ENCODE peak calls at places on chromosomes 1 and 21, in six cellular contexts. N is fibroblast of lung; J is mammary epithelial cell; G is fibroblast of pulmonary artery; S is nephron progenitor cell; A is stimulated activated CD4-positive, alpha-beta T cell treated with anti-CD3 and anti-CD28 coated beads, Interleukin-2, amount 100 ng/mL, for 48 hours. C is an unnamed sample.

GRCh38 chr1:159204791-159205141 is at the start of gene ACKR1:
- DNase-seq in N (no peak), J (no peak), G (no peak), S (no peak), A (no peak), C (no peak)

GRCh38 chr1:1621682-1622577 is 6.6 kb downstream of the MIB2 start:
- DNase-seq in N (peak; percentile 48), J (no peak), G (no peak), S (no peak), A (no peak), C (no peak)

GRCh38 chr1:1157914-1158710 is 15.6 kb upstream of the TTLL10 start:
- DNase-seq in N (peak; percentile 27), J (peak; percentile 33), G (peak; percentile 9), S (peak; percentile 44), A (no peak), C (peak; percentile 60)

GRCh38 chr1:34851431-34852105 is 8.0 kb downstream of the SMIM12 start:
- DNase-seq in N (peak; percentile 14), J (peak; percentile 55), G (no peak), S (no peak), A (no peak), C (no peak)

GRCh38 chr1:228500143-228500736 is 13.1 kb downstream of the RNF187 start:
- DNase-seq in N (no peak), J (no peak), G (no peak), S (no peak), A (no peak), C (no peak)

GRCh38 chr1:93143136-93143535 is 37.1 kb downstream of the TMED5 start:
- DNase-seq in N (peak; percentile 27), J (peak; percentile 58), G (no peak), S (no peak), A (no peak), C (no peak)

GRCh38 chr1:43893020-43893419 is 40.6 kb upstream of the ARTN start:
- DNase-seq in N (no peak), J (no peak), G (no peak), S (no peak), A (no peak), C (no peak)

GRCh38 chr1:31694910-31695300 is 8.9 kb downstream of the COL16A1 start:
- DNase-seq in N (no peak), J (no peak), G (no peak), S (no peak), A (no peak), C (no peak)

GRCh38 chr1:92029241-92029922 is 403 bp upstream of the EPHX4 start:
- DNase-seq in N (no peak), J (no peak), G (no peak), S (no peak), A (no peak), C (no peak)

GRCh38 chr1:97668945-97669344 is 251.9 kb downstream of the DPYD start:
- DNase-seq in N (peak; percentile 72), J (peak; percentile 28), G (peak; percentile 60), S (no peak), A (peak; percentile 0), C (peak; percentile 35)

GRCh38 chr21:36563301-36563926 is 83.5 kb upstream of the CLDN14 start:
- DNase-seq in N (no peak), J (no peak), G (no peak), S (no peak), A (no peak), C (peak; percentile 46)

GRCh38 chr21:25170681-25171080 is 436.6 kb downstream of the MRPL39 start:
- DNase-seq in N (peak; percentile 16), J (no peak), G (no peak), S (no peak), A (no peak), C (no peak)

GRCh38 chr1:2564006-2564814 is 8.0 kb downstream of the TNFRSF14 start:
- DNase-seq in N (no peak), J (no peak), G (no peak), S (no peak), A (no peak), C (no peak)

GRCh38 chr1:62746086-62746808 is 37.7 kb upstream of the ATG4C start:
- DNase-seq in N (peak; percentile 55), J (peak; percentile 36), G (peak; percentile 75), S (no peak), A (no peak), C (peak; percentile 53)

GRCh38 chr1:244029137-244029536 is 21.9 kb upstream of the ZBTB18 start:
- DNase-seq in N (no peak), J (no peak), G (no peak), S (no peak), A (no peak), C (no peak)

GRCh38 chr1:21524686-21525339 is 15.6 kb downstream of the ALPL start:
- DNase-seq in N (no peak), J (no peak), G (no peak), S (peak; percentile 33), A (no peak), C (no peak)

GRCh38 chr1:15993666-15994065 is 10.4 kb upstream of the SRARP start:
- DNase-seq in N (no peak), J (no peak), G (no peak), S (no peak), A (no peak), C (no peak)

GRCh38 chr1:165629131-165629530 is 1.9 kb upstream of the MGST3 start:
- DNase-seq in N (no peak), J (no peak), G (no peak), S (no peak), A (no peak), C (no peak)

GRCh38 chr1:203572134-203572625 is 54.5 kb upstream of the ATP2B4 start:
- DNase-seq in N (peak; percentile 80), J (no peak), G (peak; percentile 80), S (peak; percentile 54), A (no peak), C (peak; percentile 35)

GRCh38 chr1:215970406-215970805 is 403.3 kb downstream of the KCTD3 start:
- DNase-seq in N (peak; percentile 55), J (no peak), G (no peak), S (no peak), A (no peak), C (no peak)

GRCh38 chr21:31156169-31156568 is 117.9 kb upstream of the KRTAP19-8 start:
- DNase-seq in N (no peak), J (no peak), G (no peak), S (no peak), A (no peak), C (no peak)

GRCh38 chr1:99119193-99119592 is 114.5 kb upstream of the PLPPR5 start:
- DNase-seq in N (no peak), J (no peak), G (peak; percentile 4), S (no peak), A (no peak), C (no peak)

GRCh38 chr1:18539171-18539570 is 58.4 kb downstream of the KLHDC7A start:
- DNase-seq in N (no peak), J (no peak), G (no peak), S (no peak), A (no peak), C (no peak)

GRCh38 chr1:115642168-115643072 is 650 bp downstream of the VANGL1 start:
- DNase-seq in N (peak; percentile 58), J (peak; percentile 70), G (peak; percentile 29), S (peak; percentile 61), A (peak; percentile 10), C (peak; percentile 46)

GRCh38 chr1:5254131-5254725 is 599.8 kb downstream of the AJAP1 start:
- DNase-seq in N (no peak), J (no peak), G (no peak), S (no peak), A (no peak), C (no peak)

GRCh38 chr1:95039360-95040031 is 33.3 kb downstream of the ALG14 start:
- DNase-seq in N (peak; percentile 70), J (peak; percentile 88), G (no peak), S (no peak), A (no peak), C (no peak)

GRCh38 chr1:234973426-234974250 is 155.0 kb downstream of the TOMM20 start:
- DNase-seq in N (no peak), J (no peak), G (no peak), S (no peak), A (no peak), C (no peak)

GRCh38 chr1:59699227-59699847 is 115.4 kb upstream of the HOOK1 start:
- DNase-seq in N (peak; percentile 25), J (no peak), G (peak; percentile 76), S (peak; percentile 25), A (no peak), C (peak; percentile 62)

GRCh38 chr21:38869946-38870345 is 64.2 kb downstream of the ETS2 start:
- DNase-seq in N (no peak), J (no peak), G (no peak), S (no peak), A (no peak), C (no peak)

GRCh38 chr1:155514582-155515187 is 47.9 kb downstream of the ASH1L start:
- DNase-seq in N (no peak), J (no peak), G (peak; percentile 18), S (no peak), A (no peak), C (no peak)

GRCh38 chr1:213418268-213419068 is 367.4 kb downstream of the RPS6KC1 start:
- DNase-seq in N (no peak), J (no peak), G (no peak), S (no peak), A (no peak), C (no peak)

GRCh38 chr1:99754055-99754626 is 12.3 kb downstream of the FRRS1 start:
- DNase-seq in N (no peak), J (no peak), G (no peak), S (no peak), A (no peak), C (no peak)

GRCh38 chr21:32807717-32808380 is 36.3 kb upstream of the PAXBP1 start:
- DNase-seq in N (peak; percentile 83), J (peak; percentile 3), G (peak; percentile 54), S (no peak), A (no peak), C (peak; percentile 74)

GRCh38 chr21:35203093-35204021 is 154.3 kb upstream of the RUNX1 start:
- DNase-seq in N (peak; percentile 93), J (no peak), G (peak; percentile 84), S (no peak), A (no peak), C (peak; percentile 50)

GRCh38 chr1:46812065-46812750 is 13.4 kb downstream of the CYP4B1 start:
- DNase-seq in N (no peak), J (no peak), G (no peak), S (no peak), A (no peak), C (no peak)

GRCh38 chr1:87117761-87118160 is 203.3 kb downstream of the HS2ST1 start:
- DNase-seq in N (peak; percentile 58), J (no peak), G (peak; percentile 20), S (no peak), A (no peak), C (peak; percentile 34)

GRCh38 chr1:40385437-40386310 is 12.1 kb downstream of the SMAP2 start:
- DNase-seq in N (no peak), J (no peak), G (peak; percentile 40), S (no peak), A (no peak), C (no peak)